ENCODE peak calls at places on chromosomes 4 and X, in six cellular contexts. One of them, this sample, is unnamed.

GRCh38 chr4:109588176-109588575 is 28.1 kb downstream of the MCUB start:
- DNase-seq in GM23338: no peak
- DNase-seq in T-cell: no peak
- DNase-seq in AG08395: no peak
- DNase-seq in endothelial cell: no peak
- DNase-seq in EL: no peak
- DNase-seq in this sample: no peak

GRCh38 chr4:148164529-148164928 is 277.7 kb downstream of the NR3C2 start:
- DNase-seq in GM23338: no peak
- DNase-seq in T-cell: no peak
- DNase-seq in AG08395: no peak
- DNase-seq in endothelial cell: no peak
- DNase-seq in EL: no peak
- DNase-seq in this sample: no peak

GRCh38 chr4:26144526-26145167 is 176.2 kb upstream of the RBPJ start:
- DNase-seq in GM23338: no peak
- DNase-seq in T-cell: no peak
- DNase-seq in AG08395: no peak
- DNase-seq in endothelial cell: no peak
- DNase-seq in EL: peak
- DNase-seq in this sample: peak

GRCh38 chr4:65893311-65893710 is 223.0 kb upstream of the EPHA5 start:
- DNase-seq in GM23338: peak
- DNase-seq in T-cell: no peak
- DNase-seq in AG08395: no peak
- DNase-seq in endothelial cell: no peak
- DNase-seq in EL: no peak
- DNase-seq in this sample: no peak

GRCh38 chrX:153598541-153599191 is at the start of gene CCNQ:
- DNase-seq in GM23338: peak
- DNase-seq in T-cell: no peak
- DNase-seq in AG08395: no peak
- DNase-seq in endothelial cell: no peak
- DNase-seq in EL: peak
- DNase-seq in this sample: peak

GRCh38 chr4:157043131-157043530 is 32.8 kb upstream of the GLRB start:
- DNase-seq in GM23338: peak
- DNase-seq in T-cell: no peak
- DNase-seq in AG08395: peak
- DNase-seq in endothelial cell: peak
- DNase-seq in EL: peak
- DNase-seq in this sample: peak

GRCh38 chr4:104591505-104591904 is 96.8 kb upstream of the CXXC4 start:
- DNase-seq in GM23338: peak
- DNase-seq in T-cell: no peak
- DNase-seq in AG08395: no peak
- DNase-seq in endothelial cell: peak
- DNase-seq in EL: no peak
- DNase-seq in this sample: no peak

GRCh38 chr4:172851534-172851933 is 317.1 kb upstream of the GALNT7 start:
- DNase-seq in GM23338: no peak
- DNase-seq in T-cell: no peak
- DNase-seq in AG08395: no peak
- DNase-seq in endothelial cell: no peak
- DNase-seq in EL: peak
- DNase-seq in this sample: no peak

GRCh38 chr4:94803181-94803580 is 45.4 kb downstream of the BMPR1B start:
- DNase-seq in GM23338: no peak
- DNase-seq in T-cell: no peak
- DNase-seq in AG08395: peak
- DNase-seq in endothelial cell: no peak
- DNase-seq in EL: no peak
- DNase-seq in this sample: peak

GRCh38 chrX:9465380-9466114 is 689 bp downstream of the TBL1X start:
- DNase-seq in GM23338: peak
- DNase-seq in T-cell: peak
- DNase-seq in AG08395: peak
- DNase-seq in endothelial cell: peak
- DNase-seq in EL: no peak
- DNase-seq in this sample: peak

GRCh38 chr4:142558851-142559250 is 287.2 kb downstream of the INPP4B start:
- DNase-seq in GM23338: no peak
- DNase-seq in T-cell: no peak
- DNase-seq in AG08395: peak
- DNase-seq in endothelial cell: no peak
- DNase-seq in EL: peak
- DNase-seq in this sample: peak

GRCh38 chr4:108060164-108060563 is 70.5 kb downstream of the HADH start:
- DNase-seq in GM23338: peak
- DNase-seq in T-cell: no peak
- DNase-seq in AG08395: peak
- DNase-seq in endothelial cell: peak
- DNase-seq in EL: peak
- DNase-seq in this sample: peak

GRCh38 chr4:120658772-120659171 is 263.8 kb downstream of the PRDM5 start:
- DNase-seq in GM23338: no peak
- DNase-seq in T-cell: no peak
- DNase-seq in AG08395: no peak
- DNase-seq in endothelial cell: no peak
- DNase-seq in EL: no peak
- DNase-seq in this sample: no peak

GRCh38 chrX:135890087-135890585 is 3.1 kb downstream of the CT45A10 start:
- DNase-seq in GM23338: no peak
- DNase-seq in T-cell: no peak
- DNase-seq in AG08395: no peak
- DNase-seq in endothelial cell: no peak
- DNase-seq in EL: no peak
- DNase-seq in this sample: no peak

GRCh38 chr4:2698951-2699505 is 57.1 kb downstream of the TNIP2 start:
- DNase-seq in GM23338: no peak
- DNase-seq in T-cell: no peak
- DNase-seq in AG08395: no peak
- DNase-seq in endothelial cell: no peak
- DNase-seq in EL: no peak
- DNase-seq in this sample: no peak

GRCh38 chr4:88619973-88620372 is 27.7 kb downstream of the HERC3 start:
- DNase-seq in GM23338: no peak
- DNase-seq in T-cell: no peak
- DNase-seq in AG08395: no peak
- DNase-seq in endothelial cell: no peak
- DNase-seq in EL: no peak
- DNase-seq in this sample: no peak

GRCh38 chr4:3074846-3075651 is 568 bp downstream of the HTT start:
- DNase-seq in GM23338: peak
- DNase-seq in T-cell: peak
- DNase-seq in AG08395: peak
- DNase-seq in endothelial cell: peak
- DNase-seq in EL: peak
- DNase-seq in this sample: peak

GRCh38 chr4:80215449-80216052 is 18.2 kb downstream of the PRDM8 start:
- DNase-seq in GM23338: peak
- DNase-seq in T-cell: no peak
- DNase-seq in AG08395: peak
- DNase-seq in endothelial cell: no peak
- DNase-seq in EL: peak
- DNase-seq in this sample: peak